ENCODE peak calls at places on chromosomes 5 and 9, in ten cellular contexts. S is upper lobe of left lung, R is sigmoid colon, E is SK-N-SH, D is stomach, G is Panc1, V is transverse colon, X is breast epithelium, Z is HCT116, I is spleen. M is an unnamed sample.
A peak's percentile ranks its signal among the peaks of the same experiment; 100 is the strongest.

GRCh38 chr5:133246053-133246370 is 194.2 kb downstream of the HSPA4 start:
- DNase-seq in S (no peak), R (no peak), E (no peak), D (no peak), G (no peak), V (no peak), X (no peak), Z (no peak), I (peak; percentile 20), M (no peak)

GRCh38 chr5:125006011-125006685 is 259.7 kb upstream of the ZNF608 start:
- DNase-seq in S (no peak), R (no peak), E (no peak), D (no peak), G (no peak), V (no peak), X (no peak), Z (no peak), I (no peak), M (no peak)

GRCh38 chr9:111909444-111909843 is 12.8 kb downstream of the UGCG start:
- DNase-seq in S (peak; percentile 53), R (no peak), E (no peak), D (no peak), G (no peak), V (no peak), X (no peak), Z (no peak), I (no peak), M (no peak)

GRCh38 chr5:43039468-43040286 is 442 bp downstream of the ANXA2R start:
- DNase-seq in S (peak; percentile 79), R (peak; percentile 86), E (peak; percentile 40), D (peak; percentile 51), G (peak; percentile 79), V (peak; percentile 68), X (no peak), Z (peak; percentile 56), I (peak; percentile 92), M (no peak)

GRCh38 chr9:73133921-73134407 is 17.7 kb upstream of the ANXA1 start:
- DNase-seq in S (no peak), R (no peak), E (no peak), D (no peak), G (no peak), V (no peak), X (no peak), Z (no peak), I (no peak), M (no peak)

GRCh38 chr5:131634666-131634995 is 398 bp downstream of the RAPGEF6 start:
- DNase-seq in S (peak; percentile 71), R (no peak), E (peak; percentile 67), D (peak; percentile 54), G (no peak), V (peak; percentile 66), X (no peak), Z (peak; percentile 27), I (no peak), M (no peak)

GRCh38 chr9:96621619-96622018 is 2.0 kb upstream of the CDC14B start:
- DNase-seq in S (no peak), R (no peak), E (no peak), D (no peak), G (no peak), V (no peak), X (no peak), Z (no peak), I (no peak), M (no peak)

GRCh38 chr5:179774442-179774841 is 19.3 kb upstream of the LTC4S start:
- DNase-seq in S (no peak), R (no peak), E (no peak), D (no peak), G (no peak), V (no peak), X (no peak), Z (no peak), I (peak; percentile 71), M (no peak)

GRCh38 chr5:38112930-38113329 is 145.4 kb upstream of the EGFLAM start:
- DNase-seq in S (no peak), R (no peak), E (no peak), D (no peak), G (no peak), V (no peak), X (no peak), Z (no peak), I (no peak), M (no peak)

GRCh38 chr5:111901303-111901702 is 144.3 kb upstream of the NREP start:
- DNase-seq in S (no peak), R (no peak), E (no peak), D (no peak), G (no peak), V (no peak), X (no peak), Z (no peak), I (no peak), M (no peak)

GRCh38 chr5:95682891-95683290 is at the start of gene SPATA9:
- DNase-seq in S (no peak), R (no peak), E (no peak), D (no peak), G (no peak), V (no peak), X (no peak), Z (no peak), I (no peak), M (no peak)

GRCh38 chr9:4117835-4118610 is 181.8 kb downstream of the GLIS3 start:
- DNase-seq in S (no peak), R (no peak), E (peak; percentile 37), D (no peak), G (no peak), V (peak; percentile 19), X (no peak), Z (no peak), I (peak; percentile 82), M (no peak)

GRCh38 chr5:96931605-96932004 is 4.3 kb upstream of the LNPEP start:
- DNase-seq in S (no peak), R (no peak), E (no peak), D (no peak), G (no peak), V (no peak), X (no peak), Z (no peak), I (no peak), M (no peak)

GRCh38 chr5:15601274-15601673 is 101.3 kb downstream of the FBXL7 start:
- DNase-seq in S (no peak), R (no peak), E (no peak), D (no peak), G (no peak), V (no peak), X (no peak), Z (no peak), I (no peak), M (no peak)

GRCh38 chr5:60492958-60493357 is 207.0 kb downstream of the DEPDC1B start:
- DNase-seq in S (no peak), R (no peak), E (no peak), D (no peak), G (no peak), V (no peak), X (no peak), Z (no peak), I (no peak), M (no peak)

DNA sequence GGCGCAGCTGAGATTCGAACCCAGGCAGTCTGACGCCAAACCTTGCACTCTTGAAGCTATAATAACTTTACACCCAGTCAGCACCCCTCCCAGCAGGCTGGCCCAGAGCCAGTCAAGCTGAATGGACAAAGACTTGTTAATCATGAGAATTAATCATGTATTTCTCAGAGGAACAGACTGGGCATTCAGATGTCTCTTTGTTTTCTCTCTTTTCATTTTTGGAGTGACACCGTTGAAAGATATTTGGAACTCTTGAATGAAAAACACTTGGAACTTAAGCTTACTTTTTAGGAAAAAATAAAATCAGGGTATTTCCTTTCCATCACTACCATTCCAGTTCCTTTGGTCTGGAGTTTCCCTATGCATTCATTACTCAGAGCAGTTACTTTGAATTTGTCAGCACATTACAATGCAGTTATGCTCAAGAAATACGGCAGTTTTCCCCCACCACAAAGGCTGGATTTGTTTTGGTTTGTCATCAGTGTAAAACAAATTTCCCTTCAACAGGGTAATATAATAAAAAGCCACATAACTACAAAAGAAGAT is 22.5 kb upstream of the MAMDC2 start:
- DNase-seq in S (no peak), R (no peak), E (no peak), D (peak; percentile 35), G (no peak), V (no peak), X (no peak), Z (no peak), I (no peak), M (no peak)
- H3K27ac ChIP-seq in S (no peak overlapping the region), R (no peak overlapping the region), E (peak overlapping the region; percentile 73), D (no peak overlapping the region), G (no peak overlapping the region), V (no peak overlapping the region), X (no peak overlapping the region), Z (no peak overlapping the region), I (no peak overlapping the region), M (no peak overlapping the region)

DNA sequence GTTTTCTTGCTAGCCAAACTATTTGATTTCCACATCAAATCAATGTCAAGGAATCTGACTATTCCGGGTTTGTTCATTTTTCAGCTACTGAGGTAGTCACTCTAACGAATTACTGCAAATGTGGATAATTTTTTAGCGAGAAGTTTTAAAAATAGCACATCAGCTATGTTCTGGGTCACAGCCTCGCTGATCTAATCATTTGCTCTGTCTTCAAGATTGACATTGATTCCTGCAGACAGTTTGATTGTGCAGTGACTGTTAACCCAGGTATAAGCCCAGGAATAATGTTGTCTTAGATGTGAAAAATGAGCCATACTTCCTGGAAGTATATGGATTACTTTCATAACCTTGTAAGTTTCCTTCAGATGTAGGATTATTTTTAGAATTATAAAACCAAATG is 175.1 kb downstream of the BAAT start:
- DNase-seq in S (no peak), R (no peak), E (no peak), D (no peak), G (no peak), V (no peak), X (no peak), Z (no peak), I (no peak), M (no peak)
- TF ChIP-seq POLR2AphosphoS5 in S (no peak), R (no peak), E (no peak), D (no peak), G (no peak), V (no peak), X (no peak), Z (no peak), I (no peak), M (no peak)

GRCh38 chr9:69582018-69582417 is 90.2 kb downstream of the APBA1 start:
- DNase-seq in S (no peak), R (no peak), E (no peak), D (no peak), G (no peak), V (no peak), X (no peak), Z (no peak), I (no peak), M (no peak)
- TF ChIP-seq CTCF in S (no peak), R (no peak), E (no peak), D (no peak), G (no peak), V (no peak), X (no peak), Z (no peak), I (no peak), M (no peak)

DNA sequence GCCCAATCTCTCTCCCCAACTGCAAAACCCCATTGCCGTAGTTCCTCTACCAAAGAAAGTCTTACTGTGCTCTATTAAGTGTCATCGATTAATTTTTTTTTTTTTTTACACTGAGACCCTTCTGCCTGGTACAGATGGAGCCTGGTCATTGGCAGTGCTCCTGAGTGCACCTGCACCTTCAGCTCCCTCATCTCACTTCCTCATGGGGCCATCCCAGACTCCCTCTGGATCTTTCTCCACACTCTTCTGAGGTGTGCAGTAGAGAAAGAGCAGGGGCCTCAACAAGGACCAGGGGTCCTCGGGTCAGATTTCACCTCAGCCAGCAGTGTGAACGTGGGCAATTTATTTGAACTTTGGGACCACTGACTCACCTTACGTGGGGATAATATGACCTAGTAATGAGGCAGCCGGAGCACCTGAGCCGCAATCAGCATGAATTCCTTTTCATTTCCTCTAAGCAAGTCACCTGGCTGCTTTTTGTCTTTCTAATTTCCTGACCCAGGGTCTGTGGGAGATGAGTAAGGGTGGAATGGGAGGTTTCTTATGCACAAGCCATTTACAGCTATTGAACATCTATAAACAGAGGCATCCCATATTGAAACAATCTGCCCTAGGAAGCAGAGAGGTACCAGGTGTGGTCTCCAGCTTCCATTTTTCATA is 22.3 kb upstream of the GABRP start:
- DNase-seq in S (no peak), R (no peak), E (no peak), D (no peak), G (no peak), V (no peak), X (no peak), Z (no peak), I (no peak), M (no peak)
- H3K27ac ChIP-seq in S (no peak overlapping the region), R (no peak overlapping the region), E (no peak overlapping the region), D (no peak overlapping the region), G (no peak overlapping the region), V (no peak overlapping the region), X (no peak overlapping the region), Z (no peak overlapping the region), I (no peak overlapping the region), M (no peak overlapping the region)